ENCODE peak calls at places on chromosomes 3 and 15, in six cellular contexts. S is colonic mucosa, B is heart right ventricle, U is GM06990, G is uterus, K is A549. Z is an unnamed sample.

GRCh38 chr3:67384790-67385397 is 269.5 kb downstream of the SUCLG2 start:
- DNase-seq in U (no peak), K (peak), S (peak), G (no peak), B (peak), Z (no peak)

GRCh38 chr15:73900129-73900712 is 26.0 kb upstream of the LOXL1 start:
- DNase-seq in U (no peak), S (no peak), K (no peak), G (no peak), B (no peak), Z (no peak)

GRCh38 chr15:62469874-62470688 is 305.0 kb upstream of the C2CD4B start:
- DNase-seq in U (no peak), B (peak), G (peak), K (no peak), S (no peak), Z (peak)

GRCh38 chr3:153221748-153222162 is 59.7 kb downstream of the RAP2B start:
- DNase-seq in B (peak), U (peak), K (peak), G (peak), S (peak), Z (peak)

GRCh38 chr3:136277115-136277514 is 27.0 kb downstream of the PCCB start:
- DNase-seq in U (no peak), K (no peak), B (no peak), S (no peak), G (no peak), Z (no peak)

GRCh38 chr15:39358441-39359041 is 222.3 kb upstream of the THBS1 start:
- DNase-seq in G (peak), B (no peak), S (no peak), K (no peak), U (no peak), Z (no peak)

GRCh38 chr3:63051920-63052319 is 176.7 kb upstream of the CADPS start:
- DNase-seq in U (no peak), B (no peak), S (peak), G (no peak), K (no peak), Z (peak)

GRCh38 chr3:185733980-185734724 is 90.7 kb downstream of the IGF2BP2 start:
- DNase-seq in B (no peak), G (peak), S (peak), U (no peak), K (peak), Z (no peak)

GRCh38 chr3:58143417-58144055 is 67.2 kb downstream of the DNASE1L3 start:
- DNase-seq in S (no peak), K (no peak), G (no peak), B (no peak), U (no peak), Z (no peak)

GRCh38 chr15:77144028-77144427 is 73.1 kb upstream of the TSPAN3 start:
- DNase-seq in G (no peak), K (no peak), U (no peak), B (no peak), S (no peak), Z (peak)

GRCh38 chr15:42876224-42876623 is 44.4 kb downstream of the TTBK2 start:
- DNase-seq in G (no peak), S (no peak), U (no peak), B (no peak), K (no peak), Z (no peak)

GRCh38 chr15:91122296-91122695 is 22.2 kb downstream of the SV2B start:
- DNase-seq in B (no peak), G (no peak), U (no peak), S (no peak), K (no peak), Z (no peak)

GRCh38 chr3:101195951-101196713 is 124.2 kb downstream of the IMPG2 start:
- DNase-seq in U (no peak), S (no peak), G (no peak), B (no peak), K (peak), Z (peak)

DNA sequence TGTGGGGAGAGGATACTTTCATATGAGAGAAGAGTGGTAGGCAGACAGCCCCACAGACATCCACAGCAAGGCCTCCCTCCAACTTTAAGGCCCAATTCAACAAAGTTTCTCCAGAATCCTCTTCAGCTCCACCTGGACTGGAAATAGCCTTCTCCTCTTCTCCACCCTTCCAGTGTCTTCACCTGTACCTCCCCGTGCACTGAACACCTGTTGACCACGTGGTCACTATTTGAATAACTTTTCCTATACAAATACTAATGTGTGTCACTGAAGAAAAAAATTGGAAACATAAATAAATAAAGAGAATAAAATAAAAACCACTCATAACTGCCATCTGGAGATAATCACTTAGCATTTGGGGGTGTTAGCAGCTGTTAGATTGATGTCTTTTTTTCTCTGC is 52.9 kb downstream of the CCNL1 start:
- DNase-seq in S (no peak), K (no peak), U (no peak), B (no peak), G (no peak), Z (no peak)
- TF ChIP-seq CTCF in S (no peak), K (no peak), U (no peak), B (no peak), G (no peak), Z (no peak)

GRCh38 chr3:115673860-115674259 is 50.5 kb downstream of the GAP43 start:
- DNase-seq in B (no peak), S (no peak), K (no peak), U (no peak), G (no peak), Z (no peak)
- H3K4me3 ChIP-seq in B (no peak), S (no peak), K (no peak), U (no peak), G (no peak), Z (no peak)

DNA sequence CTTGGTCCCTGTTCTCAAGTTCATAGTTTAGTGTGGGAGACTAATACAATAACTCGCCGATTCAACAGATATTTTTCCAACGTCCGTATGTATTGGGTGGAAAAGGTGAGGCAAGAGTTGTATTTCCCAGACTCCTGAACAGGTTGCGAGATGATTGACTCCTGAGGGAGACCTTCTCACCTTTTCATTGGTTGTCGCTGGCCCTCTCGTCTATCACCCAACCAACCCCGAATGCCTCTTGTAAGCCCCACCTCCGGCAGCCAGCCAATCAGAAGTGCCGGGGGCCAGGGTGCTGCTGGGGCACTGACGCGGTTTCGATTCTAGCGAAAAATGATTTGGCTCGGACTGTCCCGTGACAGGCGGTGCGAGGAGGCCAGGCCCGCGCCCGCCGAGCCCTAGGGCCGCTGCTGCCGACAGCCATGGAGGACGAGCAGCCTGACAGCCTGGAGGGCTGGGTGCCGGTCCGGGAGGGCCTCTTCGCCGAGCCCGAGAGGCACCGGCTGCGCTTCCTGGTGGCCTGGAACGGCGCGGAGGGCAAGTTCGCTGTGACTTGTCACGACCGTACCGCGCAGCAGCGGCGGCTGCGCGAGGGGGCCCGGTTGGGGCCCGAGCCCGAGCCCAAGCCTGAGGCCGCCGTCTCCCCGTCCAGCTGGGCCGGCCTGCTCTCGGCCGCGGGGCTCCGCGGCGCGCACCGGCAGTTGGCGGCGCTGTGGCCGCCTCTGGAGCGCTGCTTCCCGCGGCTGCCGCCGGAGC is at the start of gene WHAMM:
- DNase-seq in U (peak), B (peak), G (peak), S (peak), K (peak), Z (peak)
- TF ChIP-seq CTCF in U (no peak), B (peak), G (no peak), S (no peak), K (peak), Z (no peak)

DNA sequence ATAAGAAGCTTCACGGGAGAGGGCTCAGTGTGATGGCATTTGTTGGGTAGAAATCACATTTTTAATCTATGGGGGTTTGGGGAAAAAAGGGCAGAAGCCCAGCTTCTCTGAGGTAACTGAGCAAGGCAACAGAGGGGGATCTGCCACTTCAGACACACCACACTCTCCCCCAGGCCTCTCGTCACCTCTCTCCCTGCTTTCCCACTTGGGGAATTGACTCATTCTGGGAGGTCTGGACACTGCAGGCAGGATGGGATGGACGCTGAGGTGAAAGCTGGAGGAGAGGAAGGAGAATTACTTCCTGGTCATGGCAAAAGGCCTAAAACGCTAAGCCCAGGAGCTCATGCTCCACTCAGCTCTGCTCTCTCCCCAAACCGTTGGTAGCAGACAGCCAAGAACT is 33.2 kb downstream of the MYO5C start:
- DNase-seq in S (no peak), U (peak), G (no peak), K (no peak), B (no peak), Z (no peak)
- H3K4me3 ChIP-seq in S (no peak), U (no peak), G (no peak), K (no peak), B (no peak), Z (no peak)

DNA sequence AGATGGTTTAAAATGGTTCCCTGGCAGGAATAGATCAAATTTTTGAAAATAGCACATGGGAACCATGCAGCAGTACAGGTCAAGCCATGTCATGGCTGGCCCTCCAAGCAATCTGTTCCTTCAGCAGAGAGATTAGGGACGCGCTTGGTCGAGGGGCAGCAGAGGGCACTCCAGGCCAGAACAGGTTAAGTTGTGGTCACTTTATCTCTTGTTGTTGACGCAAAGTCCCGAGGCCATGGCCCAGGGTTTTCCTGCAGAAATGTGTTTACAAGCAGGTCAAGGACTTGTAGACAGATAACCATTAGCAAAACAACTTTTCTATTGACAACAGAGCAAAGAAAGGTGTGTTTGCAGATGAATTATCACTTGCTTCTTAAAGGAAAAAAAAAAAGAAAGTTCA is 570.0 kb upstream of the NR2F2 start:
- DNase-seq in G (no peak), K (peak), S (no peak), B (peak), U (no peak), Z (no peak)
- TF ChIP-seq CTCF in G (no peak), K (peak), S (no peak), B (no peak), U (peak), Z (no peak)

GRCh38 chr3:15795563-15796308 is 2.0 kb downstream of the ANKRD28 start:
- DNase-seq in U (no peak), B (no peak), K (no peak), S (no peak), G (no peak), Z (no peak)

GRCh38 chr3:15796331-15796730 is 1.4 kb downstream of the ANKRD28 start:
- DNase-seq in U (no peak), G (no peak), K (no peak), B (no peak), S (no peak), Z (no peak)

GRCh38 chr3:15796771-15797599 is 794 bp downstream of the ANKRD28 start:
- DNase-seq in U (no peak), G (no peak), S (no peak), B (no peak), K (peak), Z (no peak)

GRCh38 chr3:15794303-15794771 is 3.4 kb downstream of the ANKRD28 start:
- DNase-seq in B (no peak), K (peak), U (peak), G (no peak), S (no peak), Z (peak)

GRCh38 chr3:15794842-15795562 is 2.8 kb downstream of the ANKRD28 start:
- DNase-seq in S (no peak), B (no peak), U (no peak), G (no peak), K (no peak), Z (no peak)
- H3K4me3 ChIP-seq in S (no peak), B (no peak), U (peak), G (peak), K (peak), Z (peak)

GRCh38 chr3:182949688-182950087 is 30.6 kb downstream of the DCUN1D1 start:
- DNase-seq in B (no peak), U (no peak), K (no peak), G (no peak), S (no peak), Z (no peak)
- TF ChIP-seq CTCF in B (no peak), U (no peak), K (no peak), G (no peak), S (no peak), Z (no peak)

GRCh38 chr3:157083824-157084223 is 76.1 kb downstream of the CCNL1 start:
- DNase-seq in U (no peak), B (no peak), S (no peak), G (no peak), K (no peak), Z (no peak)

GRCh38 chr3:157081681-157082210 is 78.2 kb downstream of the CCNL1 start:
- DNase-seq in U (peak), S (peak), B (peak), G (peak), K (peak), Z (peak)

GRCh38 chr3:157079677-157080369 is 80.1 kb downstream of the CCNL1 start:
- DNase-seq in G (no peak), K (no peak), S (peak), U (no peak), B (no peak), Z (no peak)

GRCh38 chr3:157086053-157086761 is 73.7 kb downstream of the CCNL1 start:
- DNase-seq in U (no peak), G (no peak), S (no peak), K (no peak), B (peak), Z (no peak)

DNA sequence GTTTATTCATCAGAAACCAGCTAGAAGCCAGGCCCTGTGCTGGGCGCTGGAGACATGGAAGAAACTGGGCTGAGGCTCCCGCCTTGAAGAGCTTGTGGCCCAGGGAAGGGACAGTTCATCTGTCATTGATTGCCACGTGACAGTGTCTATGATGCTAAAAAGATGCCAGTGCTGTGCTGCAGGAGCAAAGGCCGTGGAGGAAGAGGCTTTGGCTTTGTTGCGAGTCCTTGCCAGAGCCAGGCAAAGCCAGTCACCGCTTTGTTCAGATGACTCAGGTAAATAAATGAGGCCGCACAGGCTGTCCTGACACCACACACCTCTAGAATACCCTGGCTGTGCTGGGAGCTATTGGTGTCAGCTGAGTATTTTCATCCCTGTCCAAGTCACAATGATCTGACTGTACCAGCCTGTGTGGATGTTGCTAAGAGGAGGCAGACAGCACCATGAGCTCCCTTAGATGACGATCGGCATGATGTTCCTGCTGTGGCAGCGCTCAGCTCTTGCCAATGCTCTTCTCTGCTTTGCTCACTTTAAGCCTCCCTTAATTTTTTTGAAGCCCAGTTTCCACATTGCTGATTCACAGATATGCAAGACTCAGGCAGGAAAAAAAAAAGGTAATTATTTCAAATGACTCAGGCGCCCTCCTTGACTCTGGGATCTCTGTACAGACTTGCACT is 77.5 kb downstream of the CCNL1 start:
- DNase-seq in G (no peak), S (no peak), U (no peak), B (no peak), K (no peak), Z (peak)
- H3K4me3 ChIP-seq in G (no peak), S (no peak), U (no peak), B (no peak), K (no peak), Z (no peak)

GRCh38 chr15:68788265-68788624 is 32.5 kb downstream of the ANP32A start:
- DNase-seq in G (no peak), S (no peak), B (no peak), U (no peak), K (no peak), Z (no peak)

GRCh38 chr15:68790910-68791309 is 29.8 kb downstream of the ANP32A start:
- DNase-seq in K (no peak), S (no peak), B (no peak), G (no peak), U (no peak), Z (no peak)

GRCh38 chr15:68789041-68789920 is 31.4 kb downstream of the ANP32A start:
- DNase-seq in B (no peak), S (no peak), G (no peak), K (no peak), U (no peak), Z (no peak)

GRCh38 chr15:68791431-68792283 is 29.0 kb downstream of the ANP32A start:
- DNase-seq in G (no peak), U (peak), S (no peak), K (no peak), B (no peak), Z (no peak)

DNA sequence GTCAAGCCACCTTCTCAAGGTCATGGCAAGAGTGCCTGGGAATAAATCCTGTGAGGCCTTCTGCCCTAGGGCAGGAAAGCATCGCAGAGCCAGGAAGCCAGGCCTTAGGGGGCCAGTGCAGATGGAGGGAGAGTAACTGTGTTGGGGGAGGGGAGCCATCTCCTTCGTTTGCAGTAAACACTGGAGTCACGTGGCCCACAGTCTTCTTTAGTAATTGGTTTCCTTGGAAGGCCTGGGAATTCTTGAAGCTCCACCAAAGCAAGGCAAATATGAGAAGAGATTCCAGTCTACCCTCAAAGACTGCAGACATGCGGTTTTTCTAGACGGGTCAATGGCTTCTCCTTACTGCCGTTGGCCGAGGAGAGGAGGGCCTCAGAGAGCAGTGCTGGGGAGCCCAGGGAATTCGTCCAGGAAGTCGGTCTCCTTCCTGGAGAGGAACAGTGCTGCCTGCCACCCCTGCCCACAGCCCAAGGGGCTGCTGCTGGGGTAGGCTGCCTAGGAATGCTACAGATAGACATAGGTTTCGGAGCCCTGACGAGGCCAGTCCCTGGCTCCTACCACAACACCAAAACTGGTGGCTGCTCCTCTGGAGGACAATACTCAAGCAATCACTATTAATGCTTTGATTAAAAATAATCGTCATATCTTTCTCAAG is 30.6 kb downstream of the ANP32A start:
- DNase-seq in B (peak), K (no peak), G (no peak), U (no peak), S (no peak), Z (peak)
- TF ChIP-seq CTCF in B (no peak), K (no peak), G (no peak), U (no peak), S (no peak), Z (no peak)

GRCh38 chr3:13877911-13878710 is 1.8 kb downstream of the WNT7A start:
- DNase-seq in K (no peak), U (no peak), B (no peak), G (no peak), S (no peak), Z (no peak)
- H3K4me3 ChIP-seq in K (peak), U (no peak), B (peak), G (peak), S (no peak), Z (no peak)